ENCODE peak calls at places on chromosomes 16 and 17, in four cellular contexts. B, S, M and Q are unnamed samples.

GRCh38 chr17:64455993-64456885 is 7.3 kb downstream of the MILR1 start:
- DNase-seq in B (no peak), M (no peak), S (no peak), Q (no peak)

GRCh38 chr17:27809555-27809954 is 9.2 kb upstream of the NOS2 start:
- DNase-seq in B (no peak), M (no peak), S (no peak), Q (no peak)

GRCh38 chr17:63702223-63702577 is 2.3 kb upstream of the LIMD2 start:
- DNase-seq in B (no peak), M (no peak), S (no peak), Q (no peak)

GRCh38 chr17:39591958-39592954 is 15.5 kb downstream of the NEUROD2 start:
- DNase-seq in M (peak), S (no peak), B (peak), Q (peak)

GRCh38 chr17:12928736-12929135 is 89.1 kb downstream of the ELAC2 start:
- DNase-seq in S (no peak), M (no peak), B (no peak), Q (peak)

GRCh38 chr17:80845863-80846671 is 145.6 kb upstream of the CHMP6 start:
- DNase-seq in M (no peak), B (no peak), S (no peak), Q (no peak)

GRCh38 chr16:11715246-11715947 is 27.3 kb downstream of the TXNDC11 start:
- DNase-seq in B (no peak), M (no peak), S (no peak), Q (peak)

GRCh38 chr16:67391424-67392300 is 1.6 kb downstream of the TPPP3 start:
- DNase-seq in B (no peak), S (no peak), M (no peak), Q (no peak)

GRCh38 chr16:65666132-65666869 is 544.4 kb upstream of the CDH11 start:
- DNase-seq in M (no peak), S (no peak), B (no peak), Q (peak)

GRCh38 chr16:84557504-84557903 is 53.0 kb upstream of the MEAK7 start:
- DNase-seq in B (no peak), M (no peak), S (no peak), Q (no peak)

GRCh38 chr16:17162560-17162959 is 308.2 kb downstream of the XYLT1 start:
- DNase-seq in S (no peak), M (no peak), B (no peak), Q (no peak)

GRCh38 chr17:29390856-29391631 is 881 bp downstream of the TAOK1 start:
- DNase-seq in B (peak), M (peak), S (no peak), Q (peak)

GRCh38 chr16:70746040-70746707 is 54.8 kb downstream of the VAC14 start:
- DNase-seq in M (peak), S (no peak), B (no peak), Q (peak)

GRCh38 chr17:45087496-45087975 is 26.4 kb downstream of the NMT1 start:
- DNase-seq in S (no peak), M (no peak), B (no peak), Q (no peak)

GRCh38 chr17:41785091-41785875 is 1.2 kb downstream of the JUP start:
- DNase-seq in S (no peak), B (peak), M (peak), Q (no peak)

GRCh38 chr17:5706835-5707234 is 122.5 kb upstream of the NLRP1 start:
- DNase-seq in S (peak), B (peak), M (peak), Q (peak)

GRCh38 chr17:14805348-14805747 is 459.8 kb downstream of the PMP22 start:
- DNase-seq in S (no peak), M (no peak), B (peak), Q (peak)

GRCh38 chr16:57873218-57873617 is 70.9 kb upstream of the KIFC3 start:
- DNase-seq in M (no peak), S (no peak), B (peak), Q (no peak)

GRCh38 chr17:4362141-4362540 is 4.3 kb downstream of the UBE2G1 start:
- DNase-seq in M (no peak), B (peak), S (no peak), Q (no peak)

GRCh38 chr16:1510272-1510671 is 17.1 kb downstream of the TELO2 start:
- DNase-seq in S (no peak), B (no peak), M (no peak), Q (no peak)

GRCh38 chr17:79545251-79546005 is 65.4 kb downstream of the RBFOX3 start:
- DNase-seq in B (no peak), S (no peak), M (no peak), Q (no peak)

GRCh38 chr17:59409336-59410048 is 78.0 kb downstream of the YPEL2 start:
- DNase-seq in M (no peak), S (no peak), B (no peak), Q (no peak)

GRCh38 chr17:66386789-66387351 is 84.5 kb downstream of the PRKCA start:
- DNase-seq in B (no peak), M (no peak), S (no peak), Q (peak)

GRCh38 chr17:18327093-18327492 is 12.0 kb downstream of the SMCR8 start:
- DNase-seq in B (no peak), S (no peak), M (no peak), Q (no peak)

GRCh38 chr17:7220593-7221280 is 999 bp downstream of the ACADVL start:
- DNase-seq in M (peak), S (no peak), B (peak), Q (peak)

GRCh38 chr17:53101706-53102105 is 721.0 kb upstream of the KIF2B start:
- DNase-seq in B (no peak), M (no peak), S (no peak), Q (no peak)

GRCh38 chr17:82978765-82979349 is 100.6 kb upstream of the METRNL start:
- DNase-seq in B (no peak), S (peak), M (no peak), Q (no peak)

GRCh38 chr16:49362230-49362629 is 11.4 kb upstream of the C16orf78 start:
- DNase-seq in M (no peak), S (no peak), B (no peak), Q (no peak)

GRCh38 chr17:3687949-3688614 is 7.9 kb downstream of the P2RX5 start:
- DNase-seq in B (no peak), M (peak), S (no peak), Q (no peak)

GRCh38 chr16:85370881-85371651 is 242.1 kb upstream of the GSE1 start:
- DNase-seq in S (no peak), B (no peak), M (peak), Q (no peak)

GRCh38 chr16:65967376-65967775 is 399.1 kb upstream of the CDH5 start:
- DNase-seq in B (no peak), S (no peak), M (no peak), Q (no peak)

GRCh38 chr17:40895106-40895730 is 10.2 kb upstream of the KRT20 start:
- DNase-seq in M (no peak), B (no peak), S (no peak), Q (no peak)

DNA sequence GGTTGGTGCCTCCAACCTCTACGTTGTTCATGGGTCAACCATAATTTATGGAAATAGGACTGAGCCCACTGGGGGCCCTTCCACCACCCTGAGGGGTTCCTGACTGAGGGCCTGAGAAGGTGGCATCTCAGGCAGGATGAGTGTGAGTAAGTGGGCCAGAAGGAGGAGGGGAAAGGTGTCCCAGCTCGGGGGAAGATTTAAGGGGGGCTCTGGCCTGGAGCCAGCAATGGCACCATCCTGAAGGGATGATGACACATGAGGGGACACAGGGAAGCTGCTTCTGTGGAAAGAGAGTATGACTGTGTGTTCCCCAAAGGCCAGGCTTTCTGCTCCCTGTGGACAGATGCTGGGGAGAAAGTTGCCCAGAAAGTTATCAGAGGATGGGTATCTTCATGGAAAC is 18.7 kb downstream of the MYL4 start:
- DNase-seq in M (no peak), B (no peak), S (no peak), Q (no peak)
- TF ChIP-seq CBFB in M (no peak), B (no peak), S (no peak), Q (no peak)

GRCh38 chr16:75476817-75477216 is 12.3 kb upstream of the TMEM170A start:
- DNase-seq in M (no peak), B (no peak), S (no peak), Q (no peak)

GRCh38 chr16:75472908-75473877 is 8.7 kb upstream of the TMEM170A start:
- DNase-seq in S (no peak), B (no peak), M (no peak), Q (no peak)

GRCh38 chr16:75475420-75475847 is 10.9 kb upstream of the TMEM170A start:
- DNase-seq in S (no peak), M (no peak), B (no peak), Q (no peak)

GRCh38 chr16:75466760-75467159 is 2.3 kb upstream of the TMEM170A start:
- DNase-seq in B (no peak), S (no peak), M (no peak), Q (peak)

DNA sequence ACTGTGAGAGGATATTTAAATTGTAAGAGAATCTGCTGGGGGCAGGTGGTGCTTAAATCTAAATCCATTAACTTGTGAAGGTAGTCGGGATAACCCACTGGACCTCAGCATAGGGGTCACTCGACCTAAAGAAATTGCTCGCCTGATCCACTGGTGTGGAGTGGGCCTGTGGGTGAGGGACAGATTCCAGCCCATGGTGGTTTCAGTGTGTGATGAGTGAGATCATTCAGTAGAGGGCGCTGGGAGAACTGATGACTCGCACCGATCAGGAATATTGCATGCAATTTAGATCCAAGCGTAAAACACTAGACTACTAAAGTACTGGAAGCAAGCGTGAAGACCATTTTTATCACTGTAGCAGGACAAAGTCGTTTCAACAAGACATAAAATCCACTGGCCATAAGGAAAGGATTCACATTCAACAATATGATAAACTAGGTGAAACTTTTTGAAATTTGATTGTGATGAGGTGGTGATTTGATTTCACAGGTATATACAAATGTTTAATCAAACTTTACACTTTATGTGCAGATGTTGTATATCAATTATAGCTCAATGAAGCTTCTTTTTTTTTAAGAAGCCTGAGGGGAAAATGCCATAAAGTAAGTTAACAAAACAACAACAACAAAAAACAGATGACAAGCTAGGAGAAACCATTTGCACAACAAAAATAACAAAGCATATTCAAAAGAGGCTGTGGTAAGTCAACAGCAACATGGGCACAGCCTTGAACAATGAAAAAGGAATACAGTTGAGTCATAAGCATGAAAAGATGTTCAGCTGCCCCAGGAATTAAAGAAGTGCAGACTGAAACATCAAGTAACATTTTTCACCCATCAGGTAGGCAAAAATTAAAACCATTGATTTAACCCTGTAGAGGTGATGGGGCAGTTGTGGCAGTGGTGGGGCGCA is 7.5 kb upstream of the TMEM170A start:
- DNase-seq in B (peak), M (peak), S (no peak), Q (peak)
- TF ChIP-seq TCF7 in B (no peak), M (no peak), S (no peak), Q (no peak)

DNA sequence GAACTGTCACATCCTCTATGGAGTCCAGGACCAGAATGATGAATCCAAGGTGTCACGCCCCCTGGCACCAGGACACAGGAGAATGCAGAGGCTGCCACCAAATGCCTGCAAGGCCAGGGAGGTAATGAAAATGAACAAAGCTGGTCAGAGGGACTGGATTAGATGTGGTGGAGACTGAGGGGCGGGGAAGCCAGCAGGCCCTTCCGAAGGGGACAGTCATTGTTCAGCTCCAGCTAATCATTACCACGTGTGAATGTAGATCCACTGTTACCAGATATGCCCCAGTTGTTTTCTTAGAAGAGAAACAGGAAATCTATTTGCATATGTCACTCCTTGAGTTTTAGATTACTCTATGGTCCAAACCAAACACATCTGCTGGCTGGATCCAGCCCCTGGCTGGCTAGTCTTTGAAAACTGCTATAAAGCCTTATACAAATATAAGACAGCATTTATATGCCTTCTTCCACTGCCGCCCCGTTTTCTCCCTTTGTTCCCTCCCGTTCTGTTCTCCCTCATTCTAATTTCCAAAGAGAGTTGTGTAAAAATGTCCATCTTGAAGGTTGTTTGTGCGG is 14.4 kb downstream of the CRYM start:
- DNase-seq in S (peak), B (no peak), M (peak), Q (peak)
- TF ChIP-seq CBFB in S (no peak), B (no peak), M (no peak), Q (no peak)

GRCh38 chr16:4262303-4262835 is 10.5 kb downstream of the TFAP4 start:
- DNase-seq in S (no peak), M (no peak), B (no peak), Q (no peak)
- TF ChIP-seq TCF7 in S (no peak), M (no peak), B (no peak), Q (no peak)

GRCh38 chr17:15966183-15966878 is 21.4 kb downstream of the ADORA2B start:
- DNase-seq in M (no peak), B (peak), S (no peak), Q (peak)
- TF ChIP-seq CBFB in M (no peak), B (no peak), S (no peak), Q (no peak)

GRCh38 chr17:8375738-8376259 is 705 bp downstream of the KRABD2 start:
- DNase-seq in B (no peak), M (no peak), S (no peak), Q (no peak)
- TF ChIP-seq TCF7 in B (no peak), M (no peak), S (no peak), Q (no peak)

DNA sequence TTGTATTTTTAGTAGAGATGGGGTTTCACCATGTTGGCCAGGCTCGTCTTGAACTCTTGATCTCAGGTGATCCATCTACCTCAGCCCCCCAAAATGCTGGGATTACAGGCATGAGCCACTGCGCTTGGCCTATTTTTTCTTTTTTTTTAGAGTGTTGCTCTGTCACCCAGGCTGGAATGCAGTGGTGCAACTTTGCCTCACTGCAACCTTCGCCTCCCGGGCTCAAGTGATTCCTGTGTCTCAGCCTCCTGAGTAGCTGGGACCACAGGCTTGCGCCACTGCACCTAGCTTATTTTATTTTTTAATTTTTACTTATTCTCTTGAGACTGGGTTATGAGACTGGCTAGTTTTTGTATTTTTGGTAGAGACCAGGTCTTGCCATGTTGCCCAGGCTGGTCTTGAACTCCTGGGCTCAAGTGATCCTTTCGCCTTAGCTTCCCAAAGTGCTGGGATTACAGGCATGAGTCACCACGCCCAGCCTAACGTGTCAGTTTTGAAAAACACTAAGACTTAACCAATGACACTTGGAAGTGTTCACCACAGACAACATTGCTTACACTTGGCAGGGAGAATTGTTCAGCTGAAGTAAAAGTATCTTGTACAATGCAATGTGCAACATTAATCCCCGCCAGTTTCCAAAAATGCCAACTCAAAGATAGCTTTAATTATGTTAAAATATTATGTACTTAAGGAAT is 26.9 kb downstream of the ATAD5 start:
- DNase-seq in M (no peak), B (no peak), S (no peak), Q (no peak)
- TF ChIP-seq CBFB in M (no peak), B (no peak), S (no peak), Q (no peak)

DNA sequence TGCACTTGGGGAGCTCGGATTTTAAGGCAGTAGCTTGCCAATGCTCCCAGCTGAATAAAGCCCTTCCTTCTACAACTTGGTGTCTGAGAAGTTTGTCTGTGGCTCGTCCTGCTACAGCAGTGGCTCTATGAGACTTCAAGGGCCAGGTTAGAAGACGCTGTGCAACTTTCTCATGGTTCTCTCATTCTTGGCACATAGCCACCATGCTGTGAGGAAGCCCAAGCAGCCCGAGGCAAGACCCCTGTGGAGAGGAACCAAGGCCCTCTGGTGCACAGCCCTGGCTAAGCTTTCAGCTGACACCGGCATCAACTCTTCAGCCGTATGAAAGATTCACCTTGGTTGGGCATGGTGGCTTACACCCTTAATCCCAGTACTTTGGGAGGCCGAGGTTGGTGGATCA is 116.9 kb upstream of the EEF2KMT start:
- DNase-seq in M (no peak), B (no peak), S (no peak), Q (no peak)
- TF ChIP-seq TCF7 in M (no peak), B (no peak), S (no peak), Q (no peak)

GRCh38 chr16:87201777-87202176 is 115.4 kb downstream of the C16orf95 start:
- DNase-seq in M (no peak), S (no peak), B (no peak), Q (no peak)
- TF ChIP-seq CBFB in M (no peak), S (no peak), B (no peak), Q (no peak)